ENCODE peak calls at places on chromosomes 1 and 21, in eight cellular contexts. I is pancreas; N is coronary artery; U is fibroblast of lung; J is astrocyte; H is neural progenitor cell; P is HCT116; L is CD8-positive, alpha-beta T cell. Z is an unnamed sample.

GRCh38 chr1:225428879-225429455 is 1.1 kb upstream of the LBR start:
- DNase-seq in I (no peak), N (no peak), U (no peak), J (no peak), H (no peak), P (no peak), L (no peak), Z (no peak)

GRCh38 chr21:44948426-44949120 is 8.7 kb downstream of the SLX9 start:
- DNase-seq in I (no peak), N (no peak), U (no peak), J (no peak), H (no peak), P (no peak), L (no peak), Z (no peak)

GRCh38 chr1:86296305-86297205 is 99.6 kb downstream of the ODF2L start:
- DNase-seq in I (no peak), N (no peak), U (no peak), J (no peak), H (no peak), P (no peak), L (no peak), Z (no peak)

GRCh38 chr1:149931212-149931805 is 3.7 kb upstream of the SF3B4 start:
- DNase-seq in I (no peak), N (no peak), U (no peak), J (no peak), H (no peak), P (no peak), L (no peak), Z (peak; percentile 12)

GRCh38 chr1:41950820-41951219 is 32.1 kb upstream of the HIVEP3 start:
- DNase-seq in I (no peak), N (no peak), U (peak; percentile 49), J (peak; percentile 42), H (no peak), P (no peak), L (no peak), Z (peak; percentile 52)

GRCh38 chr1:32151319-32151787 is 28.1 kb upstream of the TXLNA start:
- DNase-seq in I (no peak), N (no peak), U (peak; percentile 78), J (peak; percentile 71), H (peak; percentile 55), P (no peak), L (no peak), Z (peak; percentile 82)

GRCh38 chr1:106608836-106609235 is 447.6 kb upstream of the PRMT6 start:
- DNase-seq in I (no peak), N (no peak), U (peak; percentile 60), J (peak; percentile 56), H (no peak), P (no peak), L (no peak), Z (no peak)

GRCh38 chr1:79617777-79618176 is 611.2 kb upstream of the ADGRL4 start:
- DNase-seq in I (no peak), N (no peak), U (no peak), J (no peak), H (no peak), P (no peak), L (no peak), Z (peak; percentile 5)

GRCh38 chr1:19066874-19067186 is 110.4 kb upstream of the IFFO2 start:
- DNase-seq in I (peak; percentile 61), N (no peak), U (no peak), J (no peak), H (no peak), P (no peak), L (no peak), Z (no peak)

GRCh38 chr1:66331641-66332523 is 202.1 kb upstream of the SGIP1 start:
- DNase-seq in I (no peak), N (peak; percentile 83), U (peak; percentile 85), J (peak; percentile 78), H (peak; percentile 61), P (no peak), L (peak; percentile 49), Z (peak; percentile 90)

GRCh38 chr1:238115852-238116251 is 225.1 kb upstream of the ZP4 start:
- DNase-seq in I (no peak), N (no peak), U (no peak), J (no peak), H (peak; percentile 63), P (no peak), L (no peak), Z (no peak)

GRCh38 chr1:14896381-14897079 is 257.0 kb upstream of the TMEM51 start:
- DNase-seq in I (no peak), N (no peak), U (peak; percentile 60), J (peak; percentile 47), H (no peak), P (no peak), L (no peak), Z (peak; percentile 72)

GRCh38 chr1:50841791-50842387 is 118.2 kb downstream of the FAF1 start:
- DNase-seq in I (no peak), N (no peak), U (peak; percentile 73), J (peak; percentile 68), H (no peak), P (no peak), L (no peak), Z (peak; percentile 33)

GRCh38 chr1:119617751-119618691 is 30.0 kb downstream of the ZNF697 start:
- DNase-seq in I (no peak), N (no peak), U (peak; percentile 50), J (peak; percentile 45), H (no peak), P (no peak), L (no peak), Z (peak; percentile 52)

DNA sequence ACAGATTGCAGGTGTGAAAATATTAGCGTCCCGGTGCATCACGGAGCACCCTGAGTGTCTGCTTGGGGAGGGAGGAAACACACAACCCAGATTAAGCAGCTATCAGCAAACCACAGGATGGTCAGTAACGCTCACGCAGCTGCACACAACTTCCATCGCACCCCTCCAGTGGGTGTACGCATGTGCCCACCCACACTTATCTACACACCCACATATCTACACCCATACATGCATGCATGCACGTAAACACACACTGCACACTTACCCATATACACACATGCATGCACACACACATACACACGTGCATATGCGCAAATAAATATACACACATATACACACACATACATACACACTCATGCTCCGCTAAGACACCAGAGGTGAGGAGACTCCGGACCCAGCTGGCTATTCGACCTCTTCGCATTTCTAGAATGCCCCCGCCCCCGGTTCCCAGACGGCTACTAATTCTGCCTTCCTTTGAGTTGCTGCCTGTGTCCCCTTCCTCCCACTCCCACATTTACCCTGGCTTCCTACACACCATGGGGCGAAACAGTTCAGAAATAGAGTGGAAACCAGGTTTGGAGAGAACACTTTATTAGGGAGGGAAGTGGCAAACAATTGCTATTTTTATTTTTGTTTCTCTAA is 26.2 kb downstream of the ITPKB start:
- DNase-seq in I (no peak), N (no peak), U (no peak), J (no peak), H (no peak), P (no peak), L (peak; percentile 30), Z (no peak)
- H3K4me3 ChIP-seq in I (no peak overlapping the region), N (no peak overlapping the region), U (no peak overlapping the region), J (no peak overlapping the region), H (no peak overlapping the region), P (no peak overlapping the region), L (peak overlapping the region; percentile 36), Z (no peak overlapping the region)

GRCh38 chr1:210792703-210793102 is 341.2 kb downstream of the KCNH1 start:
- DNase-seq in I (no peak), N (no peak), U (peak; percentile 92), J (peak; percentile 89), H (no peak), P (no peak), L (no peak), Z (peak; percentile 22)
- TF ChIP-seq CTCF in I (no peak), N (no peak), U (no peak), J (no peak), H (no peak), P (no peak), L (no peak), Z (no peak)

DNA sequence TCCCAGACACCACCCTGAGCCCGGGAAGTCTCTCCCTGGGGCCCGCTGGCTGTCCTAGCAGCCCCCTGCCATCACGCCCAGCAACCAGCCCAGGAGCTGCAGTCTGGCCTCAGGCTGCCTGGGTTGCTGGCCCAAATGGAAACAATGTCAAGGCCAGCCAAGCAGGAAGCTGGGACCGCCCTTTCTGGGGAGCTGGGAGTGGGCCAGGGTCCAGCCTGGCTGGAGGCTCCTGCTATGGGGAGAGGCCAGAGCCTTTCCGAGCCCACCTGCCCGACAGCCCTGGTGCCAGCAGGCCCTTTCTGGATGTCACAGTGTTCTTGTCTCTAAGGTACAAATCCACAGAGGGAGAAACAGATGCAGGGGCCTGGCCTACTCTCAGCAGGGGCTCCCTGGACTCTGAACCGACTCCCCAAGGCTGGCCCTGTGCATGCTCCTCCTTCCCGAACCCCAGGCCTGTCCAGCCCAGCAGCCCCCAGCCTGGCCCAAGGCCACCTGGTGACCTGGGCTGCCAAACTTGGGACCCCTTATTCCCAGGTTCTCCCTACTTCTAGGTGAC is 1.2 kb upstream of the MMEL1 start:
- DNase-seq in I (no peak), N (peak; percentile 50), U (no peak), J (no peak), H (no peak), P (no peak), L (no peak), Z (no peak)
- H3K4me3 ChIP-seq in I (no peak overlapping the region), N (no peak overlapping the region), U (no peak overlapping the region), J (no peak overlapping the region), H (no peak overlapping the region), P (no peak overlapping the region), L (no peak overlapping the region), Z (no peak overlapping the region)

GRCh38 chr1:108695515-108695914 is 3.4 kb downstream of the PRPF38B start:
- DNase-seq in I (no peak), N (no peak), U (no peak), J (no peak), H (no peak), P (no peak), L (no peak), Z (no peak)

GRCh38 chr1:108691128-108691885 is 803 bp upstream of the PRPF38B start:
- DNase-seq in I (no peak), N (no peak), U (peak; percentile 22), J (peak; percentile 23), H (peak; percentile 50), P (no peak), L (no peak), Z (no peak)

GRCh38 chr1:108691886-108692723 is at the start of gene PRPF38B:
- DNase-seq in I (peak; percentile 95), N (peak; percentile 98), U (peak; percentile 90), J (peak; percentile 82), H (peak; percentile 96), P (peak; percentile 82), L (peak; percentile 94), Z (peak; percentile 92)

DNA sequence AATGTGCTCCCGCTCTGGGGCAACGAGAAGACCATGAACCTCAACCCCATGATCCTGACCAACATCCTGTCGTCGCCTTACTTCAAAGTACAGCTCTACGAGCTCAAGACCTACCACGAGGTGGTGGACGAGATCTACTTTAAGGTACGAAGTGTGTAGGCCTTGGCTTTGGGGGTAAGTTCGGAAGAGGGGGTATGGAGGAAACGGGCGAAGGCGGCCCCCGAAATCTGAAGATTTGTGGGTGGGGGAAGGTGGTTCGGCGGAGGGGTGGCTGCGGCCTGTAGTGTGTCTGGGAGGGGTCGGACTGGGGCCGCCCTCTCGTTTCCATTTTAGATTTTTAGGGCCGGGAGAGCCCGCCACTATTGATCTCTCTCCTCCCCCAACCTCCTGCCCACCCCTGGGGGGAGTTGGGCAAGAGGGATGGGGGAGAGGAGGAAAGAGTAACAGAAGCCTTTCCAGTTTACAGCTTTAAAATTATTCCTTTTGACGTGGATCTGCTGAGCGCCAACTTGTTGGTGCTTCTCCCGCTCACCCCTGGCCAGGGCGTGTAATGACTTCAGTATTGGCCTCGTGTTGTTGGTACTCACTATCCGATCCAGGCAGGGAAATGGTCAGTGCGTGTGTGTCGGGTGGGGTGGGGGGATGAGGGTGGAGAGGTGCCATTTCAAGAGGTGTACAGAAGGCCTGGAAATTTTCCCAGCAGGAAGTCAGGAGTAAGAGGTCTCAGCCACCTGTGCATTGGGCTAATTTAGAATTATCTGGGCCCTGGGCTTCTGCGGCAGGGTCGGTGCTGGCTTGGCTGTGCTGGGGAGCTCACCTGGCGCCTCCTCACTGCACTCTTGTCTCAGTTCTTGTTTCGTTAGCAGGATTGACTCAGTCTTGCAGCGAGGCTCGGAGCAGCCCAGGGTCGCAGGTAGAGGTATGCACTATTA is 880 bp downstream of the PRPF38B start:
- DNase-seq in I (peak; percentile 64), N (peak; percentile 85), U (peak; percentile 74), J (peak; percentile 65), H (peak; percentile 36), P (peak; percentile 41), L (peak; percentile 92), Z (peak; percentile 81)
- TF ChIP-seq CTCF in I (no peak), N (peak; percentile 22), U (peak; percentile 18), J (no peak), H (peak; percentile 36), P (no peak), L (peak; percentile 53), Z (peak; percentile 41)

Z was measured in choroid plexus epithelial cell.